ENCODE peak calls at places on chromosomes 4 and X, in six cellular contexts. I is stomach, S is NCI-H2029 treated with DMSO at 0.1 percent for 48 hours, C is NCI-H1092 treated with DMSO at 0.1 percent for 48 hours, E is AG08395, F is prostate gland. X is an unnamed sample.

GRCh38 chr4:40672528-40673522 is 43.2 kb upstream of the RBM47 start:
- DNase-seq in I (no peak), S (no peak), C (no peak), E (peak; percentile 89), F (no peak), X (peak; percentile 63)

GRCh38 chr4:13642576-13642975 is 15.1 kb upstream of the BOD1L1 start:
- DNase-seq in I (peak; percentile 28), S (peak; percentile 20), C (no peak), E (peak; percentile 37), F (no peak), X (no peak)

GRCh38 chr4:2792396-2792710 is 532 bp upstream of the SH3BP2 start:
- DNase-seq in I (no peak), S (no peak), C (no peak), E (no peak), F (no peak), X (no peak)

GRCh38 chr4:34181311-34181808 is 2063.0 kb downstream of the ARAP2 start:
- DNase-seq in I (no peak), S (no peak), C (no peak), E (peak; percentile 10), F (no peak), X (no peak)

GRCh38 chr4:145882594-145882993 is 56.0 kb downstream of the ZNF827 start:
- DNase-seq in I (no peak), S (no peak), C (no peak), E (no peak), F (no peak), X (no peak)

GRCh38 chr4:153748378-153748777 is 11.4 kb downstream of the RNF175 start:
- DNase-seq in I (no peak), S (no peak), C (no peak), E (peak; percentile 83), F (peak; percentile 31), X (no peak)

GRCh38 chrX:20863649-20864048 is 510.6 kb upstream of the CNKSR2 start:
- DNase-seq in I (no peak), S (no peak), C (no peak), E (no peak), F (no peak), X (no peak)

GRCh38 chrX:110282922-110283321 is 35.0 kb downstream of the AMMECR1 start:
- DNase-seq in I (no peak), S (no peak), C (no peak), E (no peak), F (no peak), X (no peak)

GRCh38 chrX:139820358-139820984 is 112.4 kb downstream of the ATP11C start:
- DNase-seq in I (no peak), S (no peak), C (no peak), E (no peak), F (no peak), X (no peak)

GRCh38 chr4:111806331-111806730 is 338.9 kb upstream of the FAM241A start:
- DNase-seq in I (no peak), S (no peak), C (no peak), E (no peak), F (no peak), X (no peak)

GRCh38 chr4:80500593-80500992 is 165.1 kb downstream of the CFAP299 start:
- DNase-seq in I (no peak), S (no peak), C (no peak), E (peak; percentile 4), F (no peak), X (no peak)

GRCh38 chr4:172515266-172515879 is 653.2 kb upstream of the GALNT7 start:
- DNase-seq in I (no peak), S (no peak), C (no peak), E (no peak), F (no peak), X (no peak)

GRCh38 chr4:46844325-46844917 is 64.6 kb downstream of the COX7B2 start:
- DNase-seq in I (peak; percentile 33), S (peak; percentile 1), C (peak; percentile 20), E (peak; percentile 4), F (peak; percentile 5), X (no peak)

GRCh38 chr4:13654158-13654797 is 26.8 kb upstream of the BOD1L1 start:
- DNase-seq in I (peak; percentile 86), S (peak; percentile 39), C (peak; percentile 77), E (peak; percentile 79), F (peak; percentile 67), X (peak; percentile 70)

GRCh38 chr4:10077492-10078335 is 38.9 kb downstream of the WDR1 start:
- DNase-seq in I (peak; percentile 36), S (no peak), C (no peak), E (no peak), F (no peak), X (no peak)